ENCODE peak calls at places on chromosomes 6 and 20, in ten cellular contexts. B is amniotic epithelial cell; J is mesenteric fat pad; Y is ascending aorta; Z is T-cell; X is SW480; I is NCI-H2107; T is NCI-H187 treated with DMSO at 0.1 percent for 48 hours; A is astrocyte of the hippocampus; H is activated CD4-positive, alpha-beta T cell treated with anti-CD3 and anti-CD28 coated beads for 1 hour. U is an unnamed sample.

GRCh38 chr6:114108119-114109002 is 137.4 kb upstream of the HDAC2 start:
- DNase-seq in B (peak; percentile 48), H (no peak), Y (no peak), J (no peak), Z (no peak), A (peak; percentile 78), I (peak; percentile 16), X (peak; percentile 65), T (no peak), U (peak; percentile 90)

GRCh38 chr6:122647765-122648164 is 37.6 kb downstream of the PKIB start:
- DNase-seq in T (no peak), X (no peak), B (no peak), I (no peak), A (no peak), J (no peak), Y (no peak), H (no peak), Z (no peak), U (no peak)

GRCh38 chr6:88177961-88178464 is 11.9 kb upstream of the CNR1 start:
- DNase-seq in I (no peak), T (no peak), Z (no peak), B (peak; percentile 11), H (no peak), A (peak; percentile 52), X (no peak), Y (no peak), J (no peak), U (no peak)

GRCh38 chr6:56842602-56843475 is 112.1 kb upstream of the BEND6 start:
- DNase-seq in H (no peak), I (no peak), Z (no peak), A (peak; percentile 77), T (no peak), J (no peak), X (peak; percentile 47), B (peak; percentile 55), Y (no peak), U (peak; percentile 83)

GRCh38 chr6:32461493-32461892 is 21.8 kb downstream of the HLA-DRA start:
- DNase-seq in T (no peak), X (no peak), Y (no peak), H (no peak), Z (no peak), I (no peak), J (no peak), B (no peak), A (no peak), U (no peak)

GRCh38 chr6:31727034-31727716 is 1.9 kb downstream of the DDAH2 start:
- DNase-seq in I (no peak), J (no peak), Y (no peak), A (no peak), B (no peak), X (no peak), T (no peak), Z (no peak), H (no peak), U (no peak)

GRCh38 chr20:24951536-24952047 is 2.5 kb downstream of the CST7 start:
- DNase-seq in H (no peak), A (no peak), J (peak; percentile 78), T (no peak), Y (no peak), B (no peak), Z (no peak), X (no peak), I (no peak), U (peak; percentile 46)

GRCh38 chr6:9484686-9485085 is 930.2 kb downstream of the TFAP2A start:
- DNase-seq in H (no peak), B (no peak), T (no peak), Z (no peak), X (no peak), I (no peak), Y (no peak), J (no peak), A (no peak), U (no peak)

GRCh38 chr6:45698046-45698445 is 317.6 kb downstream of the CLIC5 start:
- DNase-seq in T (no peak), H (no peak), J (no peak), I (no peak), X (no peak), A (no peak), Z (no peak), B (no peak), Y (no peak), U (no peak)

GRCh38 chr20:51750037-51750769 is 18.0 kb downstream of the ATP9A start:
- DNase-seq in A (peak; percentile 92), X (peak; percentile 100), H (no peak), Z (no peak), B (peak; percentile 87), T (no peak), Y (peak; percentile 74), J (no peak), I (no peak), U (peak; percentile 80)

GRCh38 chr20:33233129-33233774 is 2.5 kb upstream of the BPIFA1 start:
- DNase-seq in H (no peak), J (peak; percentile 28), X (no peak), I (no peak), Y (no peak), A (no peak), Z (no peak), T (no peak), B (no peak), U (peak; percentile 63)

GRCh38 chr6:10194816-10195639 is 219.8 kb downstream of the TFAP2A start:
- DNase-seq in X (peak; percentile 7), B (no peak), Y (no peak), A (peak; percentile 54), I (no peak), Z (no peak), H (no peak), T (no peak), J (no peak), U (peak; percentile 74)

GRCh38 chr6:39091163-39091562 is 23.8 kb downstream of the SAYSD1 start:
- DNase-seq in J (no peak), Y (no peak), B (no peak), X (no peak), I (no peak), T (peak; percentile 61), A (no peak), H (no peak), Z (no peak), U (no peak)

GRCh38 chr6:25027221-25027916 is 91.6 kb upstream of the RIPOR2 start:
- DNase-seq in Y (no peak), Z (peak; percentile 74), H (peak; percentile 67), T (no peak), X (no peak), I (no peak), A (no peak), B (no peak), J (no peak), U (peak; percentile 60)

GRCh38 chr20:25310268-25310920 is 62.5 kb downstream of the PYGB start:
- DNase-seq in I (no peak), Z (peak; percentile 13), H (peak; percentile 16), T (no peak), B (peak; percentile 95), Y (peak; percentile 43), A (peak; percentile 85), X (peak; percentile 99), J (no peak), U (peak; percentile 97)

GRCh38 chr20:19860742-19861141 is 102.7 kb downstream of the RIN2 start:
- DNase-seq in I (no peak), H (no peak), X (no peak), Y (no peak), A (no peak), J (no peak), Z (no peak), B (no peak), T (no peak), U (no peak)

GRCh38 chr6:111585969-111586315 is 19.7 kb downstream of the TRAF3IP2 start:
- DNase-seq in I (no peak), Z (no peak), Y (no peak), A (no peak), B (no peak), J (no peak), H (no peak), X (no peak), T (no peak), U (no peak)

GRCh38 chr20:59307270-59307669 is 6.9 kb downstream of the EDN3 start:
- DNase-seq in B (no peak), I (no peak), T (no peak), A (no peak), X (no peak), H (no peak), Y (no peak), Z (no peak), J (no peak), U (no peak)

GRCh38 chr20:57224641-57225138 is 41.8 kb downstream of the BMP7 start:
- DNase-seq in J (no peak), Y (no peak), I (no peak), H (no peak), X (no peak), B (no peak), T (no peak), A (peak; percentile 49), Z (no peak), U (no peak)